ENCODE peak calls at places on chromosomes 7 and 10, in eight cellular contexts. O is progenitor cell of endocrine pancreas; Z is GM12878; A is NCI-H1092; F is HCEC 1CT; Y is stimulated activated CD4-positive, alpha-beta T cell treated with anti-CD3 and anti-CD28 coated beads, TNF-alpha, amount 100 ng/mL, for 48 hours; J is EL; P is DMS153. T is an unnamed sample.

GRCh38 chr7:134460000-134460399 is 1.1 kb upstream of the AKR1B1 start:
- DNase-seq in O (no peak), Z (no peak), A (no peak), F (peak), Y (no peak), J (no peak), P (no peak), T (no peak)

GRCh38 chr7:121503039-121503438 is 106.9 kb upstream of the FAM3C start:
- DNase-seq in O (no peak), Z (no peak), A (no peak), F (no peak), Y (no peak), J (no peak), P (no peak), T (no peak)

GRCh38 chr7:103856929-103857328 is 132.5 kb downstream of the RELN start:
- DNase-seq in O (no peak), Z (no peak), A (no peak), F (no peak), Y (no peak), J (no peak), P (peak), T (no peak)

GRCh38 chr7:38007096-38007495 is 86.7 kb downstream of the EPDR1 start:
- DNase-seq in O (no peak), Z (no peak), A (no peak), F (no peak), Y (no peak), J (no peak), P (no peak), T (no peak)

GRCh38 chr7:147570390-147570789 is 1020.2 kb upstream of the C7orf33 start:
- DNase-seq in O (no peak), Z (no peak), A (no peak), F (no peak), Y (no peak), J (peak), P (no peak), T (no peak)

GRCh38 chr7:154546946-154547587 is 455.9 kb downstream of the PAXIP1 start:
- DNase-seq in O (no peak), Z (no peak), A (no peak), F (no peak), Y (no peak), J (no peak), P (no peak), T (no peak)

GRCh38 chr10:125190961-125191360 is 30.6 kb upstream of the CTBP2 start:
- DNase-seq in O (no peak), Z (no peak), A (no peak), F (no peak), Y (no peak), J (no peak), P (no peak), T (no peak)

GRCh38 chr7:146966274-146966673 is 849.7 kb downstream of the CNTNAP2 start:
- DNase-seq in O (no peak), Z (no peak), A (no peak), F (no peak), Y (no peak), J (no peak), P (no peak), T (no peak)

GRCh38 chr7:127708788-127709187 is 56.8 kb downstream of the SND1 start:
- DNase-seq in O (peak), Z (peak), A (peak), F (peak), Y (peak), J (peak), P (peak), T (peak)

GRCh38 chr7:127239814-127240213 is 12.9 kb downstream of the GRM8 start:
- DNase-seq in O (no peak), Z (no peak), A (no peak), F (no peak), Y (no peak), J (no peak), P (no peak), T (no peak)

GRCh38 chr7:45992831-45993230 is 71.8 kb upstream of the IGFBP3 start:
- DNase-seq in O (no peak), Z (no peak), A (no peak), F (no peak), Y (no peak), J (no peak), P (no peak), T (no peak)

GRCh38 chr10:35752469-35753450 is 110.7 kb upstream of the FZD8 start:
- DNase-seq in O (no peak), Z (no peak), A (no peak), F (no peak), Y (no peak), J (no peak), P (no peak), T (no peak)

GRCh38 chr7:3416453-3416852 is 115.4 kb downstream of the SDK1 start:
- DNase-seq in O (no peak), Z (no peak), A (no peak), F (no peak), Y (no peak), J (no peak), P (no peak), T (no peak)

GRCh38 chr10:86718556-86718955 is 37.9 kb upstream of the BMPR1A start:
- DNase-seq in O (no peak), Z (no peak), A (no peak), F (no peak), Y (no peak), J (no peak), P (no peak), T (no peak)

GRCh38 chr7:40306025-40306424 is 171.2 kb downstream of the SUGCT start:
- DNase-seq in O (no peak), Z (no peak), A (no peak), F (no peak), Y (no peak), J (no peak), P (no peak), T (no peak)

GRCh38 chr10:130022501-130023299 is 58.6 kb upstream of the EBF3 start:
- DNase-seq in O (no peak), Z (no peak), A (no peak), F (peak), Y (no peak), J (peak), P (no peak), T (no peak)

GRCh38 chr7:71925663-71926062 is 486.5 kb downstream of the CALN1 start:
- DNase-seq in O (no peak), Z (no peak), A (no peak), F (no peak), Y (no peak), J (no peak), P (no peak), T (no peak)

GRCh38 chr10:31353574-31353973 is 34.6 kb downstream of the ZEB1 start:
- DNase-seq in O (no peak), Z (peak), A (no peak), F (peak), Y (no peak), J (peak), P (no peak), T (peak)